ENCODE peak calls at places on chromosomes 3 and 15, in ten cellular contexts. Z is glomerular endothelial cell; E is immature natural killer cell; B is K562; H is NT2/D1; T is RWPE1; W is stimulated activated CD8-positive, alpha-beta memory T cell treated with anti-CD3 and anti-CD28 coated beads, Interleukin-2, amount 100 ng/mL, for 1 hour; A is body of pancreas; L is effector CD4-positive, alpha-beta T cell; F is activated T-helper 1 cell treated with anti-CD3 and anti-CD28 coated beads, Interleukin-12 subunit alpha, Interleukin-12 subunit beta, Interleukin-2, Interleukin-4 antibody, amounts not matched to agents 30 ng/mL and 10 ng/mL and 1 ng/mL, durations not matched to agents 14 hours and 24 hours and 36 hours. N is an unnamed sample.

GRCh38 chr3:108391917-108392585 is 95.7 kb downstream of the HHLA2 start:
- DNase-seq in A (no peak), H (no peak), T (no peak), B (no peak), W (no peak), L (no peak), Z (no peak), E (no peak), F (no peak), N (no peak)

GRCh38 chr3:10195692-10196091 is 31.0 kb downstream of the IRAK2 start:
- DNase-seq in Z (no peak), A (no peak), F (no peak), L (no peak), H (no peak), W (no peak), B (peak; percentile 58), E (no peak), T (no peak), N (no peak)

GRCh38 chr3:71444028-71444860 is 139.3 kb downstream of the FOXP1 start:
- DNase-seq in F (peak; percentile 71), B (peak; percentile 17), L (peak; percentile 69), E (peak; percentile 90), A (no peak), T (peak; percentile 67), H (no peak), Z (peak; percentile 68), W (peak; percentile 32), N (peak; percentile 99)

GRCh38 chr3:172808969-172809546 is 58.5 kb downstream of the ECT2 start:
- DNase-seq in L (no peak), H (no peak), F (no peak), B (peak; percentile 47), W (no peak), Z (peak; percentile 64), A (no peak), T (no peak), E (peak; percentile 7), N (peak; percentile 19)

GRCh38 chr15:29128671-29129070 is 141.0 kb downstream of the NSMCE3 start:
- DNase-seq in W (no peak), A (no peak), L (no peak), F (no peak), B (no peak), H (no peak), E (no peak), T (no peak), Z (no peak), N (no peak)

GRCh38 chr15:60118146-60118545 is 114.0 kb downstream of the FOXB1 start:
- DNase-seq in L (no peak), B (no peak), Z (no peak), A (no peak), F (no peak), T (no peak), W (no peak), H (peak; percentile 71), E (no peak), N (no peak)

GRCh38 chr15:57567909-57568308 is 23.8 kb upstream of the MYZAP start:
- DNase-seq in E (no peak), T (no peak), Z (no peak), W (no peak), A (no peak), B (no peak), F (no peak), L (no peak), H (no peak), N (no peak)

GRCh38 chr3:32276279-32276841 is 37.9 kb downstream of the CMTM8 start:
- DNase-seq in T (no peak), A (no peak), H (no peak), W (no peak), F (no peak), Z (no peak), E (no peak), L (no peak), B (no peak), N (no peak)

GRCh38 chr3:48989126-48989795 is 780 bp upstream of the P4HTM start:
- DNase-seq in W (no peak), H (no peak), T (no peak), A (no peak), E (no peak), Z (no peak), L (no peak), B (no peak), F (no peak), N (no peak)

N was measured in Jurkat, Clone E6-1.